ENCODE peak calls at places on chromosome 10, in four cellular contexts. T is IMR-90, R is MM.1S, A is body of pancreas. J is an unnamed sample. For H3K36me3, the result is how much of the 10 kb centered on the place peaks cover.

GRCh38 chr10:34780818-34781380 is 34.2 kb downstream of the PARD3 start:
- DNase-seq in T (peak), R (peak), A (peak), J (peak)

GRCh38 chr10:78602201-78602917 is 466.4 kb upstream of the ZMIZ1 start:
- DNase-seq in T (peak), R (no peak), A (no peak), J (no peak)

GRCh38 chr10:31707578-31708411 is 220.8 kb downstream of the ARHGAP12 start:
- DNase-seq in T (peak), R (peak), A (no peak), J (peak)

GRCh38 chr10:35642023-35642792 is at the start of gene FZD8:
- DNase-seq in T (peak), R (peak), A (peak), J (peak)

GRCh38 chr10:53754851-53755250 is 982.3 kb upstream of the MBL2 start:
- DNase-seq in T (no peak), R (no peak), A (no peak), J (no peak)

GRCh38 chr10:122149607-122150505 is 121.2 kb upstream of the BTBD16 start:
- DNase-seq in T (no peak), R (no peak), A (no peak), J (no peak)

GRCh38 chr10:104260775-104261115 is 6.1 kb downstream of the GSTO1 start:
- DNase-seq in T (peak), R (no peak), A (no peak), J (no peak)

GRCh38 chr10:120266037-120266436 is 191.0 kb upstream of the PLPP4 start:
- DNase-seq in T (no peak), R (no peak), A (no peak), J (no peak)

GRCh38 chr10:103287992-103288391 is 11.1 kb downstream of the INA start:
- DNase-seq in T (no peak), R (no peak), A (no peak), J (no peak)

GRCh38 chr10:88769384-88769783 is 9.6 kb downstream of the LIPN start:
- DNase-seq in T (no peak), R (no peak), A (no peak), J (no peak)

DNA sequence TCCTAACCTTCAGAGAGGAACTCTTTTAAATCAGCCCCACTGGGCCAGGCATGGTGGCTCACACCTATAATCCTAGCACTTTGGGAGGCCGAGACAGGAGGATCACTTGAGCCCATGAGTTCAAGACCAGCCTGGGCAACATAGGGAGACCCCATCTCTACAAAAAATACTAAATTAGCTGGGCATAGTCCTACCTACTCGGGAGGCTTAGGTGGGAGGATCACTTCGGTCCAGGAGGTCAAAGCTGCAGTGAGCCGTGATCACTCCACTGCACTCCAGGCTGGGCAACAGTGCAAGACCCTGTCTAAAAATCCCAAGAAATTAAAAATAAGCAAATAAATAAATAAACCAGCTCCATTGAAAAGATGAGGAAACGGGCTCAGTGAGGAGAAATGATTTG is 45.2 kb upstream of the SLF2 start:
- DNase-seq in T (no peak), R (no peak), A (no peak), J (no peak)
- H3K36me3 ChIP-seq in T (under half), R (under half), A (under half), J (under half)

DNA sequence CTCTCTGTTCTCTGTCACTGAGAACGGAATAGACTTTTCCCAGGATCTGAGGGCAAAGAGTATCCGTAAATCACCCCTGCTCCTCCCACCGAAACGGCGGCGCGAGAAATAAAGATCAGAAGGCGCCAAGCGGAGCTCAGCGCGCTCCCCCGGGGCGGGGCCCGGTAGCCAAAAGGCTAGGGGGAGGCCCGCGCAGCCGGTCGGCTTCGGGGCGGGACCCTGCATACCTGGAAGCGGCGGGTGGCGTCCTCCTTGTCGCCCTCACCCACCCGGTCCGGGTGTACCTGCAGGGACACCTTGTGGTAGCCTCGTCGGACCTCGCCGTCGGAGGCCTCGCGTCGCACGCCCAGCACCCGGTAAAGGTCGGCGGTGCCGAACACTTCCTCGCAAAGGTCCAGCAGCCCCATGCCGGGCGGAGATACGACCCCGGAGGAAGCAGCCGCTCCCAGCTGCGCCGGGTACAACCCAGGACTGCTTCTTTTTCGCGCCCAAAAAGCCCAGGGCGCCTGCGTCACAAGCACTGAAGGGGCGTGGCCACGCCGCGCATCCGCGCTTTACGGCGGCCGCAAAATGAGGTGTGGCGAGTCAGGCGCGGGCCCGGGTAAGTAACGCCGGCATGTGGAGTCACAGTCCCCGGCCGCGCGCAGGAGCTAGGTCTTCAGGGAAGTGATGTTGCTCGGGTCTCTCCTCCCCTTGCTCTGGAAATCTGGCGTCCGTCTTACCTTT is at the start of gene DNAJC9:
- DNase-seq in T (peak), R (peak), A (peak), J (peak)
- H3K36me3 ChIP-seq in T (under half), R (under half), A (under half), J (under half)

GRCh38 chr10:68067508-68067907 is 7.6 kb downstream of the HERC4 start:
- DNase-seq in T (no peak), R (no peak), A (no peak), J (no peak)
- H3K36me3 ChIP-seq in T (under half), R (under half), A (under half), J (under half)

DNA sequence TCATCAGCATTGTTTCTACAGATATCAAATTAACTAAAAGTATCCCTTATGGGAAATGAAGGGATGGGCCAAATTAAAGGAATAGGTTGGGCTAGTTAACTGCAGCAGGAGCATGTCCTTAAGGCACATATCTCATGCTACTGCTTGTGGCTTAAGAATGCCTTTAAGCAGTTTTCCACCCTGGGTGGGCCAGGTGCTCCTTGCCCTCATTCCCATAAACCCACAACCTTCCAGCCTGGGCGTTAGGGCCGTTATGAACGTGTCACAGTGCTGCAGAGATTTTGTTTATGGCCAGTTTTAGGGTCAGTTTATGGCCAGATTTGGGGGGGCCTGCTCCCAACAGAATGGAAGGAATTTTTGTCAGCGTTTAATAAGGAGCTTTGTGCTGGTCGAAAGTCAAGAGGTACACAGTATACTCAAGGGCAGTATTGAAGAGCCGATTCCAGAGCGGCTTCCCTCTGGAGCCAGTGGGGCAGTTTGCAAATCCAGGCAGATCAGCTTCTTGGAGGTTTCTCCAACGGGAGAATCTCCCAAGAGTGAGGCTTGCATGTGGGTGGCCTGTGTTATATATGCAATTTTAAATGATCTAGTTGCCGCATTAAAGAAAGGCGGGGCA is 7.7 kb downstream of the PFKP start:
- DNase-seq in T (no peak), R (no peak), A (no peak), J (no peak)
- H3K36me3 ChIP-seq in T (half or more), R (under half), A (under half), J (under half)